ENCODE peak calls at places on chromosomes 11 and 22, in seven cellular contexts. One of them, this sample, is unnamed.

GRCh38 chr11:109849946-109850345 is 243.2 kb upstream of the ZC3H12C start:
- DNase-seq in lung: no peak
- DNase-seq in left ventricle myocardium inferior: no peak
- DNase-seq in lower leg skin: no peak
- DNase-seq in A549: no peak
- DNase-seq in kidney epithelial cell: no peak
- DNase-seq in AG10803: no peak
- DNase-seq in this sample: no peak

GRCh38 chr11:28417601-28418323 is 309.6 kb downstream of the METTL15 start:
- DNase-seq in kidney epithelial cell: no peak
- DNase-seq in lower leg skin: no peak
- DNase-seq in A549: no peak
- DNase-seq in AG10803: no peak
- DNase-seq in left ventricle myocardium inferior: no peak
- DNase-seq in lung: no peak
- DNase-seq in this sample: no peak

GRCh38 chr11:76803023-76803422 is 19.9 kb downstream of the TSKU start:
- DNase-seq in kidney epithelial cell: no peak
- DNase-seq in AG10803: peak; percentile 65
- DNase-seq in left ventricle myocardium inferior: no peak
- DNase-seq in lower leg skin: no peak
- DNase-seq in A549: peak; percentile 34
- DNase-seq in lung: no peak
- DNase-seq in this sample: no peak

GRCh38 chr22:20258584-20259335 is 9.4 kb downstream of the RTN4R start:
- DNase-seq in lung: no peak
- DNase-seq in kidney epithelial cell: no peak
- DNase-seq in lower leg skin: no peak
- DNase-seq in A549: no peak
- DNase-seq in left ventricle myocardium inferior: no peak
- DNase-seq in AG10803: no peak
- DNase-seq in this sample: no peak

GRCh38 chr11:93490996-93491618 is 52.1 kb downstream of the SMCO4 start:
- DNase-seq in AG10803: no peak
- DNase-seq in left ventricle myocardium inferior: no peak
- DNase-seq in lower leg skin: no peak
- DNase-seq in kidney epithelial cell: no peak
- DNase-seq in lung: no peak
- DNase-seq in A549: no peak
- DNase-seq in this sample: no peak

GRCh38 chr11:126112547-126112946 is 49.9 kb upstream of the CDON start:
- DNase-seq in kidney epithelial cell: no peak
- DNase-seq in left ventricle myocardium inferior: peak; percentile 50
- DNase-seq in lower leg skin: no peak
- DNase-seq in AG10803: peak; percentile 95
- DNase-seq in lung: no peak
- DNase-seq in A549: no peak
- DNase-seq in this sample: no peak

GRCh38 chr11:78853521-78853920 is 278.9 kb upstream of the NARS2 start:
- DNase-seq in A549: no peak
- DNase-seq in lung: no peak
- DNase-seq in lower leg skin: no peak
- DNase-seq in AG10803: no peak
- DNase-seq in kidney epithelial cell: no peak
- DNase-seq in left ventricle myocardium inferior: no peak
- DNase-seq in this sample: no peak

GRCh38 chr11:10931761-10932700 is 74.2 kb upstream of the ZBED5 start:
- DNase-seq in lower leg skin: no peak
- DNase-seq in kidney epithelial cell: no peak
- DNase-seq in AG10803: no peak
- DNase-seq in lung: peak; percentile 28
- DNase-seq in A549: peak; percentile 55
- DNase-seq in left ventricle myocardium inferior: peak; percentile 26
- DNase-seq in this sample: no peak

GRCh38 chr11:10325398-10326079 is 20.7 kb downstream of the ADM start:
- DNase-seq in kidney epithelial cell: no peak
- DNase-seq in left ventricle myocardium inferior: no peak
- DNase-seq in lower leg skin: no peak
- DNase-seq in A549: no peak
- DNase-seq in lung: no peak
- DNase-seq in AG10803: peak; percentile 83
- DNase-seq in this sample: no peak

GRCh38 chr11:118641463-118642019 is 34.1 kb downstream of the PHLDB1 start:
- DNase-seq in lung: no peak
- DNase-seq in left ventricle myocardium inferior: no peak
- DNase-seq in A549: no peak
- DNase-seq in AG10803: no peak
- DNase-seq in kidney epithelial cell: no peak
- DNase-seq in lower leg skin: no peak
- DNase-seq in this sample: no peak

GRCh38 chr22:46592390-46592872 is 27.8 kb upstream of the GRAMD4 start:
- DNase-seq in lung: no peak
- DNase-seq in A549: no peak
- DNase-seq in lower leg skin: peak; percentile 88
- DNase-seq in left ventricle myocardium inferior: peak; percentile 60
- DNase-seq in kidney epithelial cell: peak; percentile 43
- DNase-seq in AG10803: peak; percentile 72
- DNase-seq in this sample: peak; percentile 75

DNA sequence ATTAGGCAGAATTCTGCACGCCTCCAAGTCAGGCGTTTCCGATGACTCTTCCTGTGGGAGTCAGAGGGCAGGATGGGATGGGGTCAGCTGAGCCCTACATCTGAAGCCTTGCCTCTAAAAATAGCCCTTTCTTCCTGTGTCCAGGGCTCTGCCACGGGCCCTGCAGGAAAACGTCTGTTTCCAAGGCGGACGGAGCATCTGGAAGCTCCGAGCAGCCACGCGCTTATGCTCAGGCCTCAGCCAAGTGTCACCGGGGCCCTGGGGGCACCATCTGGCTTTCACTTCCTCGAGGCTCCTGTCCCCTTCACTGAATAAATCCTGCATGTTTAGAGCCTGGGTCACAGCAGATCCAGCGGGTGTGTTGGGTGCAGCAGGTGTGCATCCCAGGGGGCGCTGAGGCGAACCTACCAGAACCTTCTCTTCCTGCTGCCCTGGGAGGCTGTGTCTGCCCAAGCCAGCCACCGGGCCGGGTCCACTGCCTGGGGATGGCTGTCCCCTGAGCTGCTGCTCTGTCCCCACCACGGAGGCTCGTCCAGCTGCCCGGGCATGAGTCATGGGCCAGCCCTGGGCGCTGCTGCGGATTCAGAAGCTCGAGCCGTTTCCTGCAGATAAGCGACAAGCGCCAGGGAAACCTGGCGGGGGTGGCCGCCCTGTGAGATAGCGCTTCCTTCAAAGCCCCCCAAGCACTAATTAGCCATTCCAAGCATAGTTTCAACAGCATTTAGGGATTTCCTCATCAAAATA is 32.0 kb upstream of the LINC01488 start:
- DNase-seq in kidney epithelial cell: no peak
- DNase-seq in lower leg skin: peak; percentile 92
- DNase-seq in left ventricle myocardium inferior: peak; percentile 79
- DNase-seq in AG10803: peak; percentile 13
- DNase-seq in lung: peak; percentile 56
- DNase-seq in A549: no peak
- DNase-seq in this sample: no peak
- TF ChIP-seq CTCF in kidney epithelial cell: no peak
- TF ChIP-seq CTCF in lower leg skin: no peak
- TF ChIP-seq CTCF in left ventricle myocardium inferior: no peak
- TF ChIP-seq CTCF in AG10803: peak; percentile 4
- TF ChIP-seq CTCF in lung: no peak
- TF ChIP-seq CTCF in A549: no peak
- TF ChIP-seq CTCF in this sample: no peak

DNA sequence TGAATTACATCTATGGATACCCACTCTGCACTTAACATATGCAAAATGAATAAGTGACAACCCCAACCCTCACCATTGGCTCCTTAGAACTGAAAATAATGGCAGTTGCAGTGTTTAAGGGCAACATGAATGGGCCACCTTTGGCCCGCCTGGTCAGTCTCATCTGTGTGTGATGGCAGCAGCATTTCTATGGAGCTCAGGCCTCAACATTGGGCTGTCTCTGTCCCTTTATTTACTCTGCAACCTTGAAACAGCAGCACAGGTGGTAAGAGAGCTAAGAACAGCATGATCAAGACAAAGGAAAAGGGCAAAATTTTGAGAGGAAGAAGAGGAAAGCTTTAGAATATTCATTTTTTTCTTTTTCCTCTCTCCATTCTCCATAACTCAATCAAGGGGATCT is 38.3 kb upstream of the TMEM135 start:
- DNase-seq in A549: no peak
- DNase-seq in lung: no peak
- DNase-seq in kidney epithelial cell: no peak
- DNase-seq in left ventricle myocardium inferior: no peak
- DNase-seq in lower leg skin: no peak
- DNase-seq in AG10803: no peak
- DNase-seq in this sample: no peak
- H3K4me3 ChIP-seq in A549: no peak overlapping the region
- H3K4me3 ChIP-seq in lung: no peak overlapping the region
- H3K4me3 ChIP-seq in kidney epithelial cell: no peak overlapping the region
- H3K4me3 ChIP-seq in left ventricle myocardium inferior: no peak overlapping the region
- H3K4me3 ChIP-seq in lower leg skin: no peak overlapping the region
- H3K4me3 ChIP-seq in AG10803: no peak overlapping the region
- H3K4me3 ChIP-seq in this sample: no peak overlapping the region

GRCh38 chr11:30960387-30960992 is 374.3 kb upstream of the MPPED2 start:
- DNase-seq in lower leg skin: no peak
- DNase-seq in kidney epithelial cell: no peak
- DNase-seq in left ventricle myocardium inferior: no peak
- DNase-seq in AG10803: peak; percentile 62
- DNase-seq in lung: no peak
- DNase-seq in A549: peak; percentile 75
- DNase-seq in this sample: no peak
- TF ChIP-seq CTCF in lower leg skin: no peak
- TF ChIP-seq CTCF in kidney epithelial cell: peak; percentile 55
- TF ChIP-seq CTCF in left ventricle myocardium inferior: peak; percentile 54
- TF ChIP-seq CTCF in AG10803: peak; percentile 77
- TF ChIP-seq CTCF in lung: no peak
- TF ChIP-seq CTCF in A549: peak; percentile 83
- TF ChIP-seq CTCF in this sample: no peak

DNA sequence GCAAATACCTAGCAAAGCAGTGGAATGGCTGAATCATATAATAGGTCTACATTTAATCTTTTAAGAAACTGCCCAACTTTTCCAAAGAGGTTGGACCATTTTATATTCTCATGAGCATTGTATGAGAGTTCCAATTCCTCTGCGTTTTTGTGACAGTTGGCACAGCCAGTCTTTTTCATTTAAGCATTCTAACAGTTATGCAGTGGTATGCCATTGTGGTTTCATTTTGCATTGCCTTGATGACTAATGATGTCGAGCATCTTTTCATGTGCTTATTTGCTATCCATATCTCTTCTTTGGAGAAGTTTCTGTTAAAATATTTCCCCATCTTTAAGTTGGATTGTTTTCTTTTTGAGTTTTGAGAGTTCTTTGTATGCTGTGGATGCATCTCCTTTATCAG is 38.7 kb downstream of the EIF3F start:
- DNase-seq in kidney epithelial cell: no peak
- DNase-seq in A549: no peak
- DNase-seq in left ventricle myocardium inferior: no peak
- DNase-seq in lower leg skin: no peak
- DNase-seq in lung: no peak
- DNase-seq in AG10803: peak; percentile 80
- DNase-seq in this sample: no peak
- H3K4me3 ChIP-seq in kidney epithelial cell: no peak overlapping the region
- H3K4me3 ChIP-seq in A549: no peak overlapping the region
- H3K4me3 ChIP-seq in left ventricle myocardium inferior: no peak overlapping the region
- H3K4me3 ChIP-seq in lower leg skin: no peak overlapping the region
- H3K4me3 ChIP-seq in lung: no peak overlapping the region
- H3K4me3 ChIP-seq in AG10803: no peak overlapping the region
- H3K4me3 ChIP-seq in this sample: no peak overlapping the region

GRCh38 chr11:127648604-127649003 is 648.0 kb upstream of the KIRREL3 start:
- DNase-seq in left ventricle myocardium inferior: no peak
- DNase-seq in A549: no peak
- DNase-seq in lung: no peak
- DNase-seq in lower leg skin: no peak
- DNase-seq in kidney epithelial cell: no peak
- DNase-seq in AG10803: no peak
- DNase-seq in this sample: no peak
- TF ChIP-seq CTCF in left ventricle myocardium inferior: no peak
- TF ChIP-seq CTCF in A549: no peak
- TF ChIP-seq CTCF in lung: no peak
- TF ChIP-seq CTCF in lower leg skin: no peak
- TF ChIP-seq CTCF in kidney epithelial cell: no peak
- TF ChIP-seq CTCF in AG10803: no peak
- TF ChIP-seq CTCF in this sample: no peak

GRCh38 chr11:66316849-66317251 is at the start of gene CD248:
- DNase-seq in left ventricle myocardium inferior: peak; percentile 87
- DNase-seq in A549: no peak
- DNase-seq in AG10803: peak; percentile 84
- DNase-seq in lung: no peak
- DNase-seq in lower leg skin: peak; percentile 91
- DNase-seq in kidney epithelial cell: no peak
- DNase-seq in this sample: no peak
- H3K4me3 ChIP-seq in left ventricle myocardium inferior: peak within 1 kb of the TSS; percentile 73
- H3K4me3 ChIP-seq in A549: no peak within 1 kb of the TSS
- H3K4me3 ChIP-seq in AG10803: peak within 1 kb of the TSS; percentile 93
- H3K4me3 ChIP-seq in lung: peak within 1 kb of the TSS; percentile 19
- H3K4me3 ChIP-seq in lower leg skin: peak within 1 kb of the TSS; percentile 10
- H3K4me3 ChIP-seq in kidney epithelial cell: no peak within 1 kb of the TSS
- H3K4me3 ChIP-seq in this sample: peak within 1 kb of the TSS; percentile 74

DNA sequence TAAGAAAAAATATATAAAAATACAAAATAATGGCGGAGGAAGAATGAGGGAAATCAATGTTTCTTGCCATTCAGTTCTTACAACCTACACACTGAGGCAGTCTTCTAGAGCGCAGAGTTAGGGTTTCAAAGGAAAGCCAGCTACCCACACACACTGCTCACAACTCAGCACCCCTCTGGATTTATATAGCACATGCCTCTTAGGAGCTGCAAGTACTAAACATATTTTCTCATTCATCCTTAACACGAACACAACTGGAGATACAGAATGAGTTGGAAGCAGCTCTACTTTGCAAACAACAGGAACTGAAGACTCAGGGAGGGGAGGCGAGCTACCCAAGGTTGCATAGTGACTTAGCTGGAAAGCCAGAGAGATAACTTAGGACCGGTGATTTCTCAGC is 293.8 kb downstream of the CTTN start:
- DNase-seq in lower leg skin: no peak
- DNase-seq in AG10803: no peak
- DNase-seq in A549: no peak
- DNase-seq in left ventricle myocardium inferior: no peak
- DNase-seq in lung: no peak
- DNase-seq in kidney epithelial cell: no peak
- DNase-seq in this sample: no peak
- TF ChIP-seq CTCF in lower leg skin: no peak
- TF ChIP-seq CTCF in AG10803: no peak
- TF ChIP-seq CTCF in A549: no peak
- TF ChIP-seq CTCF in left ventricle myocardium inferior: no peak
- TF ChIP-seq CTCF in lung: no peak
- TF ChIP-seq CTCF in kidney epithelial cell: no peak
- TF ChIP-seq CTCF in this sample: no peak

DNA sequence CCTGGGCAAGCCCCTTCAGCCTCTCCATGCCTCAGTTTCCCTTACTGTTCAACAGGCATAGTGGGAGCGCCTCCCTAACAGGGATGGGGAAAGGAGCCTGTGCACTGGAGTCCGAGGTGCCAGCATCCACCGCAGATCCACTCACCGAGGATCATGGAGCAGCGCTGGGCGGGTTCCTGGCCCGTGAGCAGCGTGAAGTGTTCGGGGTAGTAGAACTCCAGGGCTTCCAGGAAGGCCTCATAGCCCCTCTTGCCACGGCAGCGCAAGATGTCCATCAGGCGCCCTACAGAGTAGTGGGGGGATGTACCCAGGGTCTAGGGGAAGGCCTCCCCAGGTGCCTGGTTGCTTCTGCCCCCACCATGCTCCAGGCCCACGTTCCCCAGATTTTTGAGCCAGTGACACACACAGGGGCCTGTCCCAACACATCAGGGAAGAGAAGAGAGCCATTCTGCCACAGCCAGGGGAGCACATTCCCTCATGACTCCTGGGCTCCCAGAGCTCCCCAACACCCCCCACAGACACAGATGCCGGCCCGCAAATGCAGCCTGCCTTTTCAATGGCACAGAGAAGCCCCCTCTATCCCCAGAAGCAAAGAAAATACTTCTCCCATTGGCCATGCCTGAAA is 1.3 kb downstream of the CARD10 start:
- DNase-seq in A549: no peak
- DNase-seq in left ventricle myocardium inferior: no peak
- DNase-seq in kidney epithelial cell: no peak
- DNase-seq in lower leg skin: no peak
- DNase-seq in lung: no peak
- DNase-seq in AG10803: no peak
- DNase-seq in this sample: no peak
- H3K4me3 ChIP-seq in A549: peak overlapping the region; percentile 93
- H3K4me3 ChIP-seq in left ventricle myocardium inferior: peak overlapping the region; percentile 77
- H3K4me3 ChIP-seq in kidney epithelial cell: peak overlapping the region; percentile 88
- H3K4me3 ChIP-seq in lower leg skin: no peak overlapping the region
- H3K4me3 ChIP-seq in lung: no peak overlapping the region
- H3K4me3 ChIP-seq in AG10803: no peak overlapping the region
- H3K4me3 ChIP-seq in this sample: no peak overlapping the region